ENCODE peak calls at places on chromosomes 6 and 20, in seven cellular contexts. One of them, this sample, is unnamed.
A peak's percentile ranks its signal among the peaks of the same experiment; 100 is the strongest.

GRCh38 chr6:5665667-5666066 is 341.1 kb downstream of the NRN1 start:
- DNase-seq in fibroblast of the aortic adventitia: no peak
- DNase-seq in activated CD4-positive, alpha-beta T cell treated with anti-CD3 and anti-CD28 coated beads, Interleukin-2, amount 10 ng/mL, durations not matched to agents 7 days and 5 days: no peak
- DNase-seq in iris pigment epithelial cell: no peak
- DNase-seq in HCT116: no peak
- DNase-seq in H54: no peak
- DNase-seq in stimulated activated CD4-positive, alpha-beta T cell treated with anti-CD3 and anti-CD28 coated beads, Interleukin-15, amount 100 ng/mL, for 24 hours: no peak
- DNase-seq in this sample: no peak

GRCh38 chr20:64113796-64114355 is 6.5 kb upstream of the NPBWR2 start:
- DNase-seq in stimulated activated CD4-positive, alpha-beta T cell treated with anti-CD3 and anti-CD28 coated beads, Interleukin-15, amount 100 ng/mL, for 24 hours: no peak
- DNase-seq in activated CD4-positive, alpha-beta T cell treated with anti-CD3 and anti-CD28 coated beads, Interleukin-2, amount 10 ng/mL, durations not matched to agents 7 days and 5 days: peak; percentile 4
- DNase-seq in iris pigment epithelial cell: no peak
- DNase-seq in H54: no peak
- DNase-seq in HCT116: no peak
- DNase-seq in fibroblast of the aortic adventitia: no peak
- DNase-seq in this sample: no peak

GRCh38 chr6:55046869-55047422 is 127.4 kb upstream of the HCRTR2 start:
- DNase-seq in HCT116: no peak
- DNase-seq in iris pigment epithelial cell: peak; percentile 3
- DNase-seq in H54: no peak
- DNase-seq in activated CD4-positive, alpha-beta T cell treated with anti-CD3 and anti-CD28 coated beads, Interleukin-2, amount 10 ng/mL, durations not matched to agents 7 days and 5 days: no peak
- DNase-seq in fibroblast of the aortic adventitia: no peak
- DNase-seq in stimulated activated CD4-positive, alpha-beta T cell treated with anti-CD3 and anti-CD28 coated beads, Interleukin-15, amount 100 ng/mL, for 24 hours: no peak
- DNase-seq in this sample: no peak

GRCh38 chr6:85360794-85361642 is 88.9 kb upstream of the NT5E start:
- DNase-seq in HCT116: peak; percentile 94
- DNase-seq in H54: peak; percentile 48
- DNase-seq in iris pigment epithelial cell: peak; percentile 98
- DNase-seq in fibroblast of the aortic adventitia: peak; percentile 92
- DNase-seq in stimulated activated CD4-positive, alpha-beta T cell treated with anti-CD3 and anti-CD28 coated beads, Interleukin-15, amount 100 ng/mL, for 24 hours: no peak
- DNase-seq in activated CD4-positive, alpha-beta T cell treated with anti-CD3 and anti-CD28 coated beads, Interleukin-2, amount 10 ng/mL, durations not matched to agents 7 days and 5 days: no peak
- DNase-seq in this sample: no peak

GRCh38 chr6:26305097-26305841 is 59.7 kb upstream of the BTN3A2 start:
- DNase-seq in stimulated activated CD4-positive, alpha-beta T cell treated with anti-CD3 and anti-CD28 coated beads, Interleukin-15, amount 100 ng/mL, for 24 hours: peak; percentile 86
- DNase-seq in HCT116: peak; percentile 80
- DNase-seq in fibroblast of the aortic adventitia: peak; percentile 87
- DNase-seq in H54: no peak
- DNase-seq in activated CD4-positive, alpha-beta T cell treated with anti-CD3 and anti-CD28 coated beads, Interleukin-2, amount 10 ng/mL, durations not matched to agents 7 days and 5 days: peak; percentile 62
- DNase-seq in iris pigment epithelial cell: peak; percentile 90
- DNase-seq in this sample: no peak

GRCh38 chr20:4112490-4113420 is 97.4 kb upstream of the RNF24 start:
- DNase-seq in H54: no peak
- DNase-seq in iris pigment epithelial cell: peak; percentile 78
- DNase-seq in fibroblast of the aortic adventitia: peak; percentile 76
- DNase-seq in activated CD4-positive, alpha-beta T cell treated with anti-CD3 and anti-CD28 coated beads, Interleukin-2, amount 10 ng/mL, durations not matched to agents 7 days and 5 days: no peak
- DNase-seq in HCT116: no peak
- DNase-seq in stimulated activated CD4-positive, alpha-beta T cell treated with anti-CD3 and anti-CD28 coated beads, Interleukin-15, amount 100 ng/mL, for 24 hours: peak; percentile 45
- DNase-seq in this sample: no peak

GRCh38 chr6:160883999-160884398 is 107.6 kb upstream of the MAP3K4 start:
- DNase-seq in HCT116: no peak
- DNase-seq in fibroblast of the aortic adventitia: no peak
- DNase-seq in iris pigment epithelial cell: no peak
- DNase-seq in H54: no peak
- DNase-seq in activated CD4-positive, alpha-beta T cell treated with anti-CD3 and anti-CD28 coated beads, Interleukin-2, amount 10 ng/mL, durations not matched to agents 7 days and 5 days: no peak
- DNase-seq in stimulated activated CD4-positive, alpha-beta T cell treated with anti-CD3 and anti-CD28 coated beads, Interleukin-15, amount 100 ng/mL, for 24 hours: no peak
- DNase-seq in this sample: no peak

GRCh38 chr20:1803216-1804128 is 91.7 kb upstream of the SIRPA start:
- DNase-seq in HCT116: no peak
- DNase-seq in H54: no peak
- DNase-seq in fibroblast of the aortic adventitia: peak; percentile 55
- DNase-seq in stimulated activated CD4-positive, alpha-beta T cell treated with anti-CD3 and anti-CD28 coated beads, Interleukin-15, amount 100 ng/mL, for 24 hours: peak; percentile 47
- DNase-seq in iris pigment epithelial cell: peak; percentile 81
- DNase-seq in activated CD4-positive, alpha-beta T cell treated with anti-CD3 and anti-CD28 coated beads, Interleukin-2, amount 10 ng/mL, durations not matched to agents 7 days and 5 days: peak; percentile 34
- DNase-seq in this sample: no peak

GRCh38 chr6:136873733-136874132 is 48.4 kb upstream of the SLC35D3 start:
- DNase-seq in fibroblast of the aortic adventitia: peak; percentile 20
- DNase-seq in activated CD4-positive, alpha-beta T cell treated with anti-CD3 and anti-CD28 coated beads, Interleukin-2, amount 10 ng/mL, durations not matched to agents 7 days and 5 days: no peak
- DNase-seq in HCT116: peak; percentile 12
- DNase-seq in iris pigment epithelial cell: no peak
- DNase-seq in stimulated activated CD4-positive, alpha-beta T cell treated with anti-CD3 and anti-CD28 coated beads, Interleukin-15, amount 100 ng/mL, for 24 hours: no peak
- DNase-seq in H54: no peak
- DNase-seq in this sample: no peak

GRCh38 chr20:2206957-2207769 is 88.6 kb upstream of the TGM3 start:
- DNase-seq in HCT116: peak; percentile 29
- DNase-seq in activated CD4-positive, alpha-beta T cell treated with anti-CD3 and anti-CD28 coated beads, Interleukin-2, amount 10 ng/mL, durations not matched to agents 7 days and 5 days: peak; percentile 54
- DNase-seq in iris pigment epithelial cell: peak; percentile 43
- DNase-seq in fibroblast of the aortic adventitia: peak; percentile 57
- DNase-seq in stimulated activated CD4-positive, alpha-beta T cell treated with anti-CD3 and anti-CD28 coated beads, Interleukin-15, amount 100 ng/mL, for 24 hours: peak; percentile 84
- DNase-seq in H54: peak; percentile 62
- DNase-seq in this sample: peak; percentile 10

GRCh38 chr20:1734269-1734858 is 76.8 kb upstream of the SIRPG start:
- DNase-seq in stimulated activated CD4-positive, alpha-beta T cell treated with anti-CD3 and anti-CD28 coated beads, Interleukin-15, amount 100 ng/mL, for 24 hours: peak; percentile 30
- DNase-seq in H54: no peak
- DNase-seq in iris pigment epithelial cell: no peak
- DNase-seq in HCT116: no peak
- DNase-seq in activated CD4-positive, alpha-beta T cell treated with anti-CD3 and anti-CD28 coated beads, Interleukin-2, amount 10 ng/mL, durations not matched to agents 7 days and 5 days: peak; percentile 55
- DNase-seq in fibroblast of the aortic adventitia: peak; percentile 17
- DNase-seq in this sample: no peak

GRCh38 chr6:106077170-106077569 is 9.0 kb upstream of the PRDM1 start:
- DNase-seq in iris pigment epithelial cell: no peak
- DNase-seq in stimulated activated CD4-positive, alpha-beta T cell treated with anti-CD3 and anti-CD28 coated beads, Interleukin-15, amount 100 ng/mL, for 24 hours: no peak
- DNase-seq in HCT116: no peak
- DNase-seq in activated CD4-positive, alpha-beta T cell treated with anti-CD3 and anti-CD28 coated beads, Interleukin-2, amount 10 ng/mL, durations not matched to agents 7 days and 5 days: no peak
- DNase-seq in H54: no peak
- DNase-seq in fibroblast of the aortic adventitia: no peak
- DNase-seq in this sample: no peak

GRCh38 chr6:26339612-26340011 is 25.4 kb upstream of the BTN3A2 start:
- DNase-seq in HCT116: no peak
- DNase-seq in stimulated activated CD4-positive, alpha-beta T cell treated with anti-CD3 and anti-CD28 coated beads, Interleukin-15, amount 100 ng/mL, for 24 hours: no peak
- DNase-seq in fibroblast of the aortic adventitia: no peak
- DNase-seq in H54: no peak
- DNase-seq in activated CD4-positive, alpha-beta T cell treated with anti-CD3 and anti-CD28 coated beads, Interleukin-2, amount 10 ng/mL, durations not matched to agents 7 days and 5 days: no peak
- DNase-seq in iris pigment epithelial cell: no peak
- DNase-seq in this sample: no peak

GRCh38 chr20:59007758-59008511 is 881 bp upstream of the CTSZ start:
- DNase-seq in stimulated activated CD4-positive, alpha-beta T cell treated with anti-CD3 and anti-CD28 coated beads, Interleukin-15, amount 100 ng/mL, for 24 hours: no peak
- DNase-seq in iris pigment epithelial cell: no peak
- DNase-seq in H54: no peak
- DNase-seq in HCT116: no peak
- DNase-seq in fibroblast of the aortic adventitia: no peak
- DNase-seq in activated CD4-positive, alpha-beta T cell treated with anti-CD3 and anti-CD28 coated beads, Interleukin-2, amount 10 ng/mL, durations not matched to agents 7 days and 5 days: no peak
- DNase-seq in this sample: no peak

GRCh38 chr6:31586013-31586412 is at the start of gene LST1:
- DNase-seq in stimulated activated CD4-positive, alpha-beta T cell treated with anti-CD3 and anti-CD28 coated beads, Interleukin-15, amount 100 ng/mL, for 24 hours: no peak
- DNase-seq in fibroblast of the aortic adventitia: no peak
- DNase-seq in H54: no peak
- DNase-seq in iris pigment epithelial cell: no peak
- DNase-seq in activated CD4-positive, alpha-beta T cell treated with anti-CD3 and anti-CD28 coated beads, Interleukin-2, amount 10 ng/mL, durations not matched to agents 7 days and 5 days: no peak
- DNase-seq in HCT116: no peak
- DNase-seq in this sample: no peak